ENCODE peak calls at places on chromosomes 6 and 20, in six cellular contexts. N is prostate gland; Y is cardiac muscle cell; V is tibial artery; D is SK-N-MC; T is naive thymus-derived CD4-positive, alpha-beta T cell. O is an unnamed sample.

GRCh38 chr20:50172347-50173013 is 18.1 kb upstream of the CEBPB start:
- DNase-seq in Y (peak), V (peak), N (peak), T (no peak), D (no peak), O (no peak)

GRCh38 chr20:49282584-49283171 is 4.8 kb upstream of the ZNFX1 start:
- DNase-seq in Y (no peak), D (no peak), N (no peak), V (no peak), T (no peak), O (no peak)

GRCh38 chr20:56439784-56440291 is 27.8 kb downstream of the CASS4 start:
- DNase-seq in N (no peak), V (no peak), T (no peak), Y (peak), D (no peak), O (no peak)

GRCh38 chr6:148240463-148240845 is 102.2 kb upstream of the SASH1 start:
- DNase-seq in Y (peak), D (no peak), V (no peak), T (no peak), N (no peak), O (no peak)

GRCh38 chr6:85966859-85967258 is 324.2 kb upstream of the SYNCRIP start:
- DNase-seq in Y (no peak), D (no peak), V (no peak), N (no peak), T (no peak), O (no peak)

GRCh38 chr6:22145823-22146379 is 150.9 kb downstream of the PRL start:
- DNase-seq in V (no peak), N (no peak), Y (peak), T (no peak), D (peak), O (peak)

GRCh38 chr6:170295519-170296422 is 4.9 kb upstream of the DLL1 start:
- DNase-seq in T (peak), D (no peak), V (no peak), N (peak), Y (no peak), O (peak)

GRCh38 chr6:127518212-127518709 is 874 bp downstream of the MTCL3 start:
- DNase-seq in N (no peak), D (no peak), V (no peak), T (no peak), Y (no peak), O (no peak)

GRCh38 chr20:44780226-44780625 is 30.1 kb downstream of the RIMS4 start:
- DNase-seq in V (no peak), D (no peak), N (no peak), T (peak), Y (peak), O (peak)

GRCh38 chr6:92479821-92480220 is 939.5 kb downstream of the EPHA7 start:
- DNase-seq in N (no peak), V (no peak), D (peak), Y (peak), T (no peak), O (no peak)

GRCh38 chr20:17498181-17498580 is 33.0 kb downstream of the BFSP1 start:
- DNase-seq in Y (no peak), T (no peak), V (no peak), N (no peak), D (no peak), O (peak)

GRCh38 chr6:128882560-128882959 is 378 bp upstream of the LAMA2 start:
- DNase-seq in D (no peak), Y (no peak), V (no peak), T (no peak), N (no peak), O (no peak)

GRCh38 chr6:28727559-28728211 is 196.1 kb downstream of the TRIM27 start:
- DNase-seq in V (no peak), N (no peak), D (no peak), Y (no peak), T (no peak), O (no peak)

GRCh38 chr6:28726569-28727309 is 197.0 kb downstream of the TRIM27 start:
- DNase-seq in V (no peak), Y (no peak), T (no peak), N (no peak), D (no peak), O (no peak)

GRCh38 chr6:28725274-28725809 is 198.4 kb downstream of the TRIM27 start:
- DNase-seq in N (no peak), T (no peak), V (no peak), D (no peak), Y (no peak), O (no peak)

GRCh38 chr6:28724395-28724794 is 198.7 kb downstream of the GPX5 start:
- DNase-seq in T (no peak), D (no peak), V (no peak), N (no peak), Y (no peak), O (no peak)

DNA sequence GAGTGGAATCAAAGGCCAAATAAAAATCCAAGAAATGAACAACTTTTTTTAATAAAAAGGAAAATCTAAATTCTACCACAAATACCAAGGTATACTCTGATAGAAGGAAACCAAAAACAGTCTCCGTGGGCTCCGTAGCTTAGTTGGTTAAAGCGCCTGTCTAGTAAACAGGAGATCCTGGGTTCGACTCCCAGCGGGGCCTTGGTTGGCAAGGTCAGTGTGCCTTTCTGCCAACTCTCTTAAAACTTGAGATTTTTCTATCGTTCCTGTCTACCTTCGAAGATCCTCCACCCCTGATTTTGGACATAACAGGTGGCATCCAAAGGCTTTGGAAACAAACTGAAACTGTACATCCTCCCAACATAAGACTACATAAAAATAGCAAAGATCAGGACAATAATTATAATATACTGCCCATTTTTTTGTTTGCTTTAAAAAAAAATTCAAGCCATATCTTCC is 197.9 kb downstream of the TRIM27 start:
- DNase-seq in Y (no peak), T (no peak), N (no peak), V (no peak), D (no peak), O (peak)
- H3K4me3 ChIP-seq in Y (no peak), T (no peak), N (no peak), V (no peak), D (peak), O (no peak)

GRCh38 chr6:70414813-70415212 is 1.5 kb downstream of the FAM135A start:
- DNase-seq in N (no peak), V (no peak), D (no peak), Y (no peak), T (no peak), O (peak)
- H3K4me3 ChIP-seq in N (peak), V (peak), D (peak), Y (peak), T (no peak), O (peak)

DNA sequence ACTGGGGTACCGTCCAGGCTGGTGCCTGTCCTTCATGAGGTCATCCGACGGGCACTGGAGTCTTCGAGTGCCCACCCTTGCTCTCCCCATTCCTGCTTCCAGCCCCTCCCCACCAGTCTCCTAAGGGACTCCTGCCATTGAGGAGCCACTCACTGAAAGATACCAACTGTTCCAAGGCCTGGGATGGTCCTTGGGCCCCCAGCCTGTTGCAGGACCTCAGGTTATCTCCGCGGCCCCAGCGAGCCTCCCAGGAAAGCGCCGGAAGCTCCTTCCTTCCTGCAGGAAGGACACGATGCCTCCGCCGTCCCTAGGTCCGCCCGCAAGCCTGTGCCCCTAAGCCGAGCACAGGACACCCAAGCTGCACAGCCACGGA is 1.2 kb downstream of the NKAIN4 start:
- DNase-seq in Y (no peak), T (no peak), V (no peak), N (no peak), D (no peak), O (no peak)
- H3K4me3 ChIP-seq in Y (no peak), T (no peak), V (no peak), N (peak), D (no peak), O (no peak)

DNA sequence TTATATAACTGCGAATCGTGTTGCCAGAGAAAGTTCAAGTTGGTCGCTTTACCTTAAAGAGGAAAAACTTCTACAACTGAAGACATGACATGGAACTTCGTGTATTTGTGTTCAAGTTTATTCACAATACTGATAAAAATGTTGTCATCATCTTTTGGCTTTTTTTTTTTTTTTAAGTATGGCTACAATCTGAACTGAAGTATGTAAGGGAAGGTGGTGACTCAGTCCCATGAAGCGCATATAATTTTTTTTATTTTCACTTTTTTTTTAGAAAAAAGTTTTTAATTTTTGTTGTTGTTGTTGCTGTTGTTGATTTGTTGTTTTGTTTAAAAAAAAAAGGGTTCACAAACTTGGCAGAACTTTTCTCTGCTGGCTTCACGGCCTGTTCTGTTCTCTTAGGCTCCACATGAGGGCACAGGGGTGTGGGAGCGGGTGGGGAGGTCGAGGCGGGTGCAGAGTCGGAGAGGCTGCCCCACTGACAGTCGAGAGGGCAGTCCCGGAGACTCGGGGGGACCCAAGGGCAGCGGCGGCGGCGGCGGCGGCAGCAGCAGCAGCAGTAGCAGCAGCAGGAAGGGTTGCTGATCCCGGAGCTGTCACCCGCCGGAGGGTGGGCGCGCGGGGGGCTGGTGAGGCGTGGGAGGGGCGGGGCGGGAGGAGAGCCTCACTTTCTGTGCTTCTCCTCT is 17.0 kb downstream of the TFAP2A start:
- DNase-seq in Y (no peak), N (no peak), D (no peak), T (no peak), V (no peak), O (no peak)
- H3K4me3 ChIP-seq in Y (no peak), N (no peak), D (no peak), T (no peak), V (no peak), O (no peak)

GRCh38 chr6:47048638-47049037 is 6.5 kb upstream of the ADGRF1 start:
- DNase-seq in N (no peak), D (no peak), T (no peak), V (no peak), Y (no peak), O (no peak)

GRCh38 chr6:47042238-47042843 is at the start of gene ADGRF1:
- DNase-seq in N (peak), V (no peak), Y (no peak), T (no peak), D (no peak), O (peak)

GRCh38 chr6:47044418-47044817 is 2.3 kb upstream of the ADGRF1 start:
- DNase-seq in V (no peak), D (no peak), N (peak), T (no peak), Y (peak), O (peak)

GRCh38 chr6:47047479-47048411 is 5.6 kb upstream of the ADGRF1 start:
- DNase-seq in Y (peak), T (peak), V (peak), N (peak), D (peak), O (peak)

DNA sequence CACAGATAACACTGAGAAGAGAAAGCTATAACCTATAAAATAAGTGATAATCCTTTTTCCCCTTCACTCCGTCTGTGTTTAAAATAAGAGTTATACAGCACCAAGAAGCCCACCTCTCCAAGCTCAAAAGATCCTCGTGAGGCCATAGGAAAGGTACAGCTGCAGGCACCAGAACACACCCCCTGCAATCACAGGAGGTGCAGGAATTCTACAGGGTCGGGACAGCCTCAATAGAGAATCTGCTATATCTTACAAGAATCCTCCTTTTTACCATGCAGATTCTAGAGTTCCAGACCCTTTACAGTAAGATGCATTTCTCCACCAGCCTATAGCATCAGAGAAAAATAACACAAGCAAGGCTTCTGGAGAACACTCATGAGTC is 5.0 kb upstream of the ADGRF1 start:
- DNase-seq in Y (no peak), N (no peak), V (no peak), T (no peak), D (no peak), O (no peak)
- H3K4me3 ChIP-seq in Y (no peak), N (no peak), V (no peak), T (no peak), D (no peak), O (no peak)

O was measured in bronchial epithelial cell.